ENCODE peak calls at places on chromosomes 1 and 21, in six cellular contexts. E, I, X, D, N and H are unnamed samples.

GRCh38 chr1:12772520-12772919 is 1.0 kb upstream of the PRAMEF12 start:
- DNase-seq in E (no peak), I (no peak), X (no peak), D (no peak), N (no peak), H (no peak)

GRCh38 chr1:24107462-24108225 is 4.3 kb downstream of the MYOM3 start:
- DNase-seq in E (no peak), I (no peak), X (peak; percentile 62), D (no peak), N (no peak), H (peak; percentile 36)

GRCh38 chr21:44391345-44392091 is 38.1 kb downstream of the TRPM2 start:
- DNase-seq in E (peak; percentile 82), I (peak; percentile 45), X (no peak), D (peak; percentile 56), N (peak; percentile 48), H (no peak)

GRCh38 chr21:44428281-44428942 is 26.9 kb upstream of the LRRC3 start:
- DNase-seq in E (no peak), I (no peak), X (peak; percentile 3), D (peak; percentile 77), N (peak; percentile 54), H (no peak)

GRCh38 chr1:83854456-83854855 is 144.5 kb downstream of the TTLL7 start:
- DNase-seq in E (no peak), I (no peak), X (peak; percentile 10), D (no peak), N (no peak), H (no peak)

GRCh38 chr1:32761253-32761877 is 55.8 kb downstream of the YARS1 start:
- DNase-seq in E (peak; percentile 78), I (no peak), X (peak; percentile 98), D (peak; percentile 90), N (no peak), H (peak; percentile 76)

GRCh38 chr1:19710825-19711611 is 46.3 kb downstream of the HTR6 start:
- DNase-seq in E (no peak), I (no peak), X (no peak), D (no peak), N (no peak), H (no peak)

GRCh38 chr1:41734201-41734915 is 184.4 kb downstream of the HIVEP3 start:
- DNase-seq in E (no peak), I (no peak), X (no peak), D (no peak), N (no peak), H (no peak)

GRCh38 chr1:204826970-204827369 is 43.7 kb upstream of the NFASC start:
- DNase-seq in E (no peak), I (no peak), X (peak; percentile 36), D (no peak), N (no peak), H (peak; percentile 22)

GRCh38 chr1:178493301-178493741 is 3.4 kb downstream of the CLEC20A start:
- DNase-seq in E (no peak), I (no peak), X (no peak), D (no peak), N (no peak), H (no peak)

GRCh38 chr1:205354259-205354904 is 2.3 kb downstream of the KLHDC8A start:
- DNase-seq in E (no peak), I (peak; percentile 45), X (peak; percentile 75), D (peak; percentile 74), N (peak; percentile 17), H (peak; percentile 86)

GRCh38 chr1:13714851-13715250 is 14.9 kb downstream of the PRDM2 start:
- DNase-seq in E (no peak), I (no peak), X (no peak), D (no peak), N (no peak), H (no peak)

GRCh38 chr1:53186533-53186932 is 10.1 kb upstream of the CPT2 start:
- DNase-seq in E (no peak), I (no peak), X (no peak), D (no peak), N (no peak), H (no peak)

GRCh38 chr1:15848143-15848928 is 829 bp downstream of the SPEN start:
- DNase-seq in E (peak; percentile 74), I (peak; percentile 36), X (peak; percentile 25), D (peak; percentile 45), N (no peak), H (peak; percentile 33)

GRCh38 chr1:223776075-223776814 is 63.9 kb downstream of the CAPN2 start:
- DNase-seq in E (no peak), I (no peak), X (peak; percentile 95), D (no peak), N (no peak), H (peak; percentile 64)

GRCh38 chr1:185541861-185542260 is 192.3 kb upstream of the HMCN1 start:
- DNase-seq in E (no peak), I (no peak), X (no peak), D (no peak), N (no peak), H (peak; percentile 65)

GRCh38 chr1:158115126-158115525 is 65.6 kb upstream of the CD1D start:
- DNase-seq in E (no peak), I (no peak), X (no peak), D (no peak), N (no peak), H (no peak)

GRCh38 chr21:43269461-43269860 is 100.7 kb downstream of the CRYAA start:
- DNase-seq in E (no peak), I (no peak), X (no peak), D (no peak), N (no peak), H (no peak)

GRCh38 chr21:44785620-44786344 is 15.8 kb downstream of the UBE2G2 start:
- DNase-seq in E (no peak), I (no peak), X (no peak), D (no peak), N (no peak), H (peak; percentile 48)

GRCh38 chr1:220734571-220735326 is 13.4 kb upstream of the MTARC2 start:
- DNase-seq in E (no peak), I (no peak), X (peak; percentile 67), D (no peak), N (no peak), H (peak; percentile 73)

GRCh38 chr1:153929981-153930948 is 7.5 kb upstream of the GATAD2B start:
- DNase-seq in E (peak; percentile 54), I (no peak), X (no peak), D (no peak), N (no peak), H (no peak)

GRCh38 chr1:2347409-2347785 is 44.0 kb downstream of the MORN1 start:
- DNase-seq in E (peak; percentile 57), I (no peak), X (no peak), D (no peak), N (no peak), H (no peak)

GRCh38 chr21:14603202-14603601 is 57.1 kb upstream of the SAMSN1 start:
- DNase-seq in E (no peak), I (no peak), X (peak; percentile 58), D (no peak), N (no peak), H (peak; percentile 80)

GRCh38 chr1:246647513-246647912 is 76.7 kb upstream of the SCCPDH start:
- DNase-seq in E (no peak), I (no peak), X (no peak), D (no peak), N (no peak), H (peak; percentile 68)

GRCh38 chr1:246651012-246651411 is 73.2 kb upstream of the SCCPDH start:
- DNase-seq in E (no peak), I (no peak), X (no peak), D (no peak), N (no peak), H (no peak)

GRCh38 chr1:246641394-246641793 is 75.1 kb downstream of the CNST start:
- DNase-seq in E (no peak), I (no peak), X (no peak), D (no peak), N (no peak), H (no peak)

GRCh38 chr1:246642719-246643118 is 76.5 kb downstream of the CNST start:
- DNase-seq in E (no peak), I (no peak), X (no peak), D (no peak), N (no peak), H (no peak)

GRCh38 chr1:246647113-246647512 is 77.1 kb upstream of the SCCPDH start:
- DNase-seq in E (no peak), I (peak; percentile 73), X (peak; percentile 31), D (no peak), N (no peak), H (peak; percentile 76)
- TF ChIP-seq CTCF in E (peak; percentile 38), I (peak; percentile 79), X (peak; percentile 53), D (no peak), N (no peak), H (peak; percentile 82)

GRCh38 chr1:40710581-40711315 is 19.2 kb downstream of the NFYC start:
- DNase-seq in E (no peak), I (peak; percentile 15), X (no peak), D (no peak), N (no peak), H (no peak)

GRCh38 chr1:40711465-40712404 is 20.2 kb downstream of the NFYC start:
- DNase-seq in E (no peak), I (peak; percentile 19), X (peak; percentile 96), D (no peak), N (no peak), H (peak; percentile 65)

GRCh38 chr1:40712997-40713396 is 21.5 kb downstream of the NFYC start:
- DNase-seq in E (no peak), I (peak; percentile 47), X (no peak), D (no peak), N (no peak), H (no peak)

GRCh38 chr1:40709802-40710278 is 18.3 kb downstream of the NFYC start:
- DNase-seq in E (no peak), I (no peak), X (no peak), D (no peak), N (no peak), H (no peak)

GRCh38 chr1:40712405-40712944 is 21.0 kb downstream of the NFYC start:
- DNase-seq in E (no peak), I (no peak), X (no peak), D (peak; percentile 55), N (no peak), H (no peak)
- H3K4me3 ChIP-seq in E (no peak overlapping the region), I (no peak overlapping the region), X (peak overlapping the region; percentile 33), D (no peak overlapping the region), N (no peak overlapping the region), H (no peak overlapping the region)

GRCh38 chr1:235503333-235504121 is 725 bp downstream of the B3GALNT2 start:
- DNase-seq in E (peak; percentile 70), I (peak; percentile 47), X (peak; percentile 67), D (peak; percentile 67), N (peak; percentile 38), H (peak; percentile 62)

GRCh38 chr1:235500971-235501540 is 3.2 kb downstream of the B3GALNT2 start:
- DNase-seq in E (no peak), I (no peak), X (peak; percentile 83), D (no peak), N (no peak), H (peak; percentile 20)

GRCh38 chr1:235504494-235505222 is 406 bp upstream of the B3GALNT2 start:
- DNase-seq in E (peak; percentile 100), I (peak; percentile 99), X (peak; percentile 100), D (peak; percentile 100), N (peak; percentile 96), H (peak; percentile 99)

GRCh38 chr1:235502601-235503332 is 1.5 kb downstream of the B3GALNT2 start:
- DNase-seq in E (no peak), I (no peak), X (peak; percentile 44), D (no peak), N (no peak), H (peak; percentile 49)

GRCh38 chr1:235504122-235504493 is at the start of gene B3GALNT2:
- DNase-seq in E (no peak), I (no peak), X (no peak), D (no peak), N (no peak), H (no peak)
- TF ChIP-seq CTCF in E (no peak), I (no peak), X (no peak), D (no peak), N (no peak), H (no peak)

GRCh38 chr21:35026617-35027557 is 22.2 kb downstream of the RUNX1 start:
- DNase-seq in E (peak; percentile 71), I (peak; percentile 44), X (peak; percentile 15), D (peak; percentile 74), N (peak; percentile 71), H (peak; percentile 46)
- H3K4me3 ChIP-seq in E (peak overlapping the region; percentile 22), I (no peak overlapping the region), X (no peak overlapping the region), D (peak overlapping the region; percentile 33), N (peak overlapping the region; percentile 9), H (no peak overlapping the region)